ENCODE peak calls at places on chromosomes 12 and 14, in four cellular contexts. N is CD8-positive, alpha-beta T cell; K is CD4-positive, CD25-positive, alpha-beta regulatory T cell; Q is right atrium auricular region. W is an unnamed sample. For H3K4me1, the result is how much of the 10 kb centered on the place peaks cover.

GRCh38 chr12:119547016-119547415 is 46.6 kb upstream of the TMEM233 start:
- DNase-seq in N (no peak), K (no peak), Q (no peak), W (no peak)

GRCh38 chr12:105510526-105510925 is 180.0 kb downstream of the C12orf75 start:
- DNase-seq in N (no peak), K (no peak), Q (no peak), W (no peak)

GRCh38 chr14:98964171-98964570 is 307.8 kb downstream of the BCL11B start:
- DNase-seq in N (peak), K (no peak), Q (no peak), W (no peak)

GRCh38 chr14:60514378-60515243 is 5.7 kb downstream of the SIX6 start:
- DNase-seq in N (no peak), K (no peak), Q (no peak), W (no peak)

GRCh38 chr12:95790912-95791849 is 617 bp upstream of the NTN4 start:
- DNase-seq in N (peak), K (no peak), Q (no peak), W (peak)

GRCh38 chr14:73462078-73462715 is 3.9 kb upstream of the NUMB start:
- DNase-seq in N (no peak), K (no peak), Q (peak), W (peak)

GRCh38 chr14:68544150-68544892 is 248.5 kb downstream of the ZFP36L1 start:
- DNase-seq in N (no peak), K (no peak), Q (peak), W (no peak)

GRCh38 chr12:109995366-109995702 is 834 bp downstream of the GIT2 start:
- DNase-seq in N (no peak), K (no peak), Q (peak), W (no peak)

GRCh38 chr12:4307593-4308333 is 13.2 kb upstream of the TIGAR start:
- DNase-seq in N (no peak), K (no peak), Q (peak), W (peak)

GRCh38 chr12:89862511-89863331 is 154.1 kb upstream of the ATP2B1 start:
- DNase-seq in N (peak), K (peak), Q (no peak), W (no peak)

GRCh38 chr14:105281354-105282097 is 19.3 kb downstream of the BRF1 start:
- DNase-seq in N (no peak), K (peak), Q (no peak), W (peak)

GRCh38 chr14:96053600-96054381 is 14.6 kb downstream of the C14orf132 start:
- DNase-seq in N (peak), K (no peak), Q (peak), W (no peak)

GRCh38 chr12:54273981-54274380 is 5.9 kb downstream of the CBX5 start:
- DNase-seq in N (no peak), K (no peak), Q (no peak), W (no peak)

GRCh38 chr12:91021076-91021475 is 16.3 kb upstream of the EPYC start:
- DNase-seq in N (no peak), K (no peak), Q (no peak), W (no peak)

GRCh38 chr12:109934026-109934425 is 34.0 kb downstream of the TCHP start:
- DNase-seq in N (no peak), K (no peak), Q (no peak), W (peak)

GRCh38 chr12:8026282-8026637 is 6.3 kb upstream of the FOXJ2 start:
- DNase-seq in N (no peak), K (no peak), Q (no peak), W (no peak)

GRCh38 chr14:105064721-105065143 is 498 bp downstream of the GPR132 start:
- DNase-seq in N (no peak), K (no peak), Q (no peak), W (no peak)

GRCh38 chr14:104513641-104514046 is 65.9 kb upstream of the C14orf180 start:
- DNase-seq in N (peak), K (no peak), Q (peak), W (no peak)

GRCh38 chr12:34398706-34399630 is 376.7 kb downstream of the ALG10 start:
- DNase-seq in N (peak), K (no peak), Q (peak), W (peak)

GRCh38 chr12:53860426-53861223 is 78.0 kb upstream of the HOXC13 start:
- DNase-seq in N (no peak), K (no peak), Q (no peak), W (no peak)

GRCh38 chr14:91249841-91250616 is 5.5 kb upstream of the GPR68 start:
- DNase-seq in N (no peak), K (peak), Q (no peak), W (peak)

GRCh38 chr14:103483600-103483999 is 39.0 kb downstream of the CKB start:
- DNase-seq in N (no peak), K (no peak), Q (no peak), W (peak)

GRCh38 chr14:39232554-39233415 is 930 bp upstream of the MIA2 start:
- DNase-seq in N (no peak), K (no peak), Q (no peak), W (peak)

GRCh38 chr14:24196071-24197061 is 1.1 kb upstream of the TM9SF1 start:
- DNase-seq in N (no peak), K (no peak), Q (no peak), W (no peak)

GRCh38 chr12:57479376-57480115 is at the start of gene ARHGAP9:
- DNase-seq in N (peak), K (peak), Q (no peak), W (peak)

GRCh38 chr14:80956922-80957321 is 1.5 kb downstream of the TSHR start:
- DNase-seq in N (no peak), K (peak), Q (no peak), W (no peak)

GRCh38 chr12:19398376-19399363 is 40.6 kb upstream of the AEBP2 start:
- DNase-seq in N (no peak), K (no peak), Q (no peak), W (no peak)

GRCh38 chr12:42643881-42644579 is 54.5 kb upstream of the PRICKLE1 start:
- DNase-seq in N (no peak), K (no peak), Q (no peak), W (no peak)

GRCh38 chr12:27821259-27821973 is 41.4 kb upstream of the MANSC4 start:
- DNase-seq in N (no peak), K (peak), Q (no peak), W (peak)

GRCh38 chr12:104534857-104535248 is 78.1 kb downstream of the CHST11 start:
- DNase-seq in N (no peak), K (no peak), Q (no peak), W (no peak)

GRCh38 chr12:3747543-3747942 is 5.4 kb downstream of the CRACR2A start:
- DNase-seq in N (peak), K (no peak), Q (no peak), W (no peak)

GRCh38 chr12:2302711-2303255 is 250.0 kb downstream of the CACNA1C start:
- DNase-seq in N (no peak), K (no peak), Q (no peak), W (no peak)

GRCh38 chr12:68162374-68162773 is 2.8 kb upstream of the IFNG start:
- DNase-seq in N (no peak), K (no peak), Q (no peak), W (peak)

GRCh38 chr12:93234641-93235040 is 143.1 kb upstream of the NUDT4 start:
- DNase-seq in N (no peak), K (no peak), Q (no peak), W (no peak)

GRCh38 chr12:130462558-130462924 is 124.9 kb downstream of the PIWIL1 start:
- DNase-seq in N (no peak), K (no peak), Q (no peak), W (no peak)

DNA sequence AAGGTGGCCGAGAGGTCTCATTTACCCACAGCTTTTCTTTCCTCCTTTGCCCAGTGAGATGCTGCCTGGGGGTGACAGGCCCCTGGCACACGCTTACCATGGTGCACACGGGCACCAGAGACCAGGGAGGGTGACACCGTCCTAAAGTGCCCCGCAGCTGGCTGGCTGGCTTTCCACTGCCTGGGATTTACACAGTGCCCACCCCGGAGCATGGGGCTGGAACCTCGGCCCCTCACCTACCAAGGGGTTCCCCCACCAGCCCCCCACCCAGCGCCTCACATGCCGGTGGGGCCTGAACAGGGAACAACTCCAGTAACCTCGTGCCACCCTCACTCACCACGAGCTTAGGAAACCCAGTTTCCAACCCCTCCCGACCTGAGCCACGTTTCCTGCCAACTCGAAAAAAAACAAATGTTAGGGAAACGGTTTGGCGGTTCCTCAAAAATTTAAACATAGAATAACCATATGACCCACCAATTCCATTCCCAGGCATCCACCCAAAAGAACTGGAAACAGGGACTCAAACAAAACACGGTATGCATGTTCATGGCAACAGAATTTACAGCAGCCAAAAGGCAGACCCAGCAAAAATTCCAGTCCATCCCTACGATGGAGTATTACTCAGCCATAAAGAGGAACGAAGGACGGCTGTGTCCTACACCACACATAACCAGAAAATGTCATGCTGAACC is 69.1 kb downstream of the NCOR2 start:
- DNase-seq in N (no peak), K (no peak), Q (no peak), W (no peak)
- H3K4me1 ChIP-seq in N (under half), K (under half), Q (under half), W (under half)

DNA sequence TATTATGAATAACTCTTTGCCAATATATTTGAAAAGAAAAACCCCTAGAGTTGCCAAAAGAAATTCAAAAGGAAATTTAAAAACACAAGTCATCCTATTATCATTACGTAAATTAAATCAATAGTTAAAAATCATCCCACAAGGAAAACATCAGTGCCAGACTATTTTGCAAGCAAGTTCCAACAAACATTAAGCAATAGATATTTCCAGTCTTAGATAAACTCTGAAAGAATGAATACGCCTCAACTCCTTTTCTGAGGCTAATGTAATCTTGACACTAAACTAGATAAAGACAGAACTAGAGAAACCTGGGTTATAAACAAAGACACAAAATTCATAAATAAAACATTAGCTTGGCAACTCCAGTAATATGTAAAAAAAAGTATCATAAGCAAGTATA is 245.9 kb downstream of the FOXN3 start:
- DNase-seq in N (no peak), K (no peak), Q (no peak), W (no peak)
- H3K4me3 ChIP-seq in N (no peak), K (no peak), Q (no peak), W (no peak)

DNA sequence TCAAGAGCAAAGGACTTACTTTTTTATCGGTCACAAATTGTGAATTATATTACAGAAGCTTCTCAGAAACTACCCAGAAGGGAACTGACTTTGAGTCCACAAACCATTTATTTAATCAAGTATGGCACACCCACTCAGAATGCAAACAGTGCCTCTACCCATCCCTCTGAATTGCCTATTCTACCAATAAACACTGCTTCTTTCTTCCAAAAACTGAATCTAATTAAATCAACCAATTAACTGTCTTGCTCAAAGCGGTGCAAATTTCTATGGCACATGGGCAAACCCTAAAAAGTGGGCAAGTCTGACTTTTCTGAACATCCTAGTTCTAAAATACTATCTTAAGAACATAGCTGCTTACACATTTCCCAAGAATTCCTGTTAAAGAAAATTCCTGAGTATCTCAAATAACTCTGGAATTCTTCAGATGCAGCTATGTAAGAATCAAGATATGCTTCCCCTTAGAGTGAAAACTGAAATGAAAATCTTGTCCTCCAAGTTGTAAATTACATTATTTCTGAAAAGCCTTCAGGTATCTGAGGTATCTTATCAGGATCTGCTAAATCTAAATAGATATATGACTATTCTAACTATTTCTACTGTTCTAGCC is 4.3 kb downstream of the SPTLC2 start:
- DNase-seq in N (no peak), K (no peak), Q (no peak), W (no peak)
- H3K27ac ChIP-seq in N (no peak), K (no peak), Q (no peak), W (no peak)

GRCh38 chr12:47707905-47708543 is 2.2 kb upstream of the RPAP3 start:
- DNase-seq in N (no peak), K (peak), Q (no peak), W (no peak)
- H3K4me1 ChIP-seq in N (under half), K (under half), Q (under half), W (under half)

GRCh38 chr12:76265424-76266180 is 82.6 kb downstream of the BBS10 start:
- DNase-seq in N (no peak), K (no peak), Q (no peak), W (no peak)

GRCh38 chr12:76270657-76271358 is 77.4 kb downstream of the BBS10 start:
- DNase-seq in N (no peak), K (no peak), Q (no peak), W (no peak)

GRCh38 chr12:76268267-76268666 is 79.9 kb downstream of the BBS10 start:
- DNase-seq in N (no peak), K (no peak), Q (no peak), W (no peak)

GRCh38 chr12:76264617-76265016 is 83.6 kb downstream of the BBS10 start:
- DNase-seq in N (no peak), K (no peak), Q (no peak), W (no peak)

DNA sequence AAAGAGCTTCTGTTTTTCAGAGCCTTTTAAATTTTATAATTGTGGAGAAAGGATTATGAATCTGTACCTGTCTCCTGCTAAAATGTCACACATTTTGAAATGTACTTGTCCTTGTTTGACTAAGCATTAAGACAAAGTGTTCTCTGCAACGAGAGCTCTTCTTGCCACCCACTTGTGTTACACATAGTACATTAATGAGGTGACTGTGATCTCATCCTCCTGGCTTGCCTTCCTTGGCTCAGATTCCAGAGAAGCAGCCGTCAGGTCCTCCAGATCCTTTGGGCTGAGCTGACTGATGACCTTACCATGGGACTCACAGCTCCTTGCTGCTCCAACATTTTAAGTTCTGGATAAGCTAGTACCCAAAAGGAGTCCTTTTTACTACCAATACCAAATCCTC is 81.4 kb downstream of the BBS10 start:
- DNase-seq in N (no peak), K (no peak), Q (peak), W (peak)
- H3K4me3 ChIP-seq in N (no peak), K (no peak), Q (no peak), W (no peak)

GRCh38 chr14:49977126-49977841 is 84.4 kb downstream of the ARF6 start:
- DNase-seq in N (peak), K (peak), Q (no peak), W (no peak)
- H3K27ac ChIP-seq in N (peak), K (peak), Q (no peak), W (no peak)

DNA sequence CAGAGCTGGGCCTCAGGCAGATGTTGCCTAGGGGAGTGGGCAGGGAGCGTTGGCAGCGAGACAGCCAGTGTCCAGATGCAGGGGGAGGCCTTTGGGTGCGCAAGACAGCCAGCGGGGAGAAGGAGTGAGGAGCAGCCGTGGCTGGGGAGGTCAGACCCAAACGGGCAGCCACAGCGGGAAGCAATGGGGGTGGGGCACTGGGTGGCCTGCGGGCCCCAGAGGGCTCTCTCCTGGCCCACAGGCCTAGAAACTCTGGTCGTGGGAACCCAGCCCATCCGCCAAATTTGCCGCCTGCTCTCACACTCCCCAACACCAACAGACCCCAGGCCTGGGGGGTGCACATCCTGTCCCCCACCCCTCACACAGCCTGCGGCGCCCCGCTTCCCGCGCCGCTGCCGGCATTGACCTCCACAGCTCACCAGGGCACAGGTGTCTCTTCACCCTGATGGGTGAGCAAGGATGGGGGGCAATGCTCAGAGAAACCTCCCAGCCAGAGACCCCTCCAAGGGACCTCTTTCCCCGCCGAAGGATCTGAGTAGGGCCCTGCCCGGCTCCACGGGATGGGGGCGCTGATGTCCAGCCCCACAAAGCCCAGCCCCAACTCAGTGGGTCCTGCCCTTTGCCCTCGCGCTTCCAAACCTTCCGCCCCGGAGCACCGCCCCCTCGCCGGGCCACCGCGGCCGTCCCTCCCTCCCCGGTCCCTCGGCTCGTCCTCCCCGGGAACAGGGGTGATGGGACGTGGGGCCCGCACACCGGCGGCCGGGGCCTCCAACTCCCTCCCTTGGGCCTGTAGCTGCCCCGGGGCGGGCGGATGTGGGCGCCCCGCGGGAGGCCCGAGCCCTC is 781 bp downstream of the HDAC7 start:
- DNase-seq in N (peak), K (peak), Q (no peak), W (peak)
- H3K4me1 ChIP-seq in N (half or more), K (half or more), Q (under half), W (under half)

W was measured in SJCRH30.